ENCODE peak calls at places on chromosomes 11 and 22, in five cellular contexts. G, R, O, H and S are unnamed samples. For H3K36me3, the result is how much of the 10 kb centered on the place peaks cover.

GRCh38 chr11:117985953-117986887 is at the start of gene IL10RA:
- DNase-seq in H (no peak), R (peak), O (peak), G (peak), S (peak)

GRCh38 chr11:103529217-103529684 is 420.0 kb downstream of the DYNC2H1 start:
- DNase-seq in R (peak), H (peak), G (no peak), O (no peak), S (no peak)

GRCh38 chr22:23549198-23549595 is 30.9 kb downstream of the IGLL1 start:
- DNase-seq in G (no peak), O (no peak), H (no peak), R (no peak), S (no peak)

GRCh38 chr11:18000760-18001159 is 12.1 kb downstream of the SERGEF start:
- DNase-seq in O (no peak), R (no peak), G (no peak), H (no peak), S (no peak)

GRCh38 chr22:36741968-36742367 is 34.0 kb downstream of the IFT27 start:
- DNase-seq in O (peak), G (no peak), R (no peak), H (no peak), S (peak)

GRCh38 chr11:85750646-85751045 is 60.3 kb downstream of the SYTL2 start:
- DNase-seq in O (no peak), G (no peak), R (no peak), H (no peak), S (no peak)

GRCh38 chr22:19755145-19755710 is 5.3 kb upstream of the TBX1 start:
- DNase-seq in G (no peak), R (no peak), H (no peak), O (peak), S (no peak)

GRCh38 chr11:133047036-133047800 is 485.1 kb downstream of the OPCML start:
- DNase-seq in R (no peak), O (no peak), G (no peak), H (no peak), S (no peak)

GRCh38 chr11:57637626-57638004 is 12.1 kb downstream of the YPEL4 start:
- DNase-seq in H (no peak), O (peak), R (no peak), G (no peak), S (no peak)

GRCh38 chr11:46306296-46306853 is 28.9 kb downstream of the CREB3L1 start:
- DNase-seq in R (no peak), G (no peak), O (no peak), H (no peak), S (no peak)

DNA sequence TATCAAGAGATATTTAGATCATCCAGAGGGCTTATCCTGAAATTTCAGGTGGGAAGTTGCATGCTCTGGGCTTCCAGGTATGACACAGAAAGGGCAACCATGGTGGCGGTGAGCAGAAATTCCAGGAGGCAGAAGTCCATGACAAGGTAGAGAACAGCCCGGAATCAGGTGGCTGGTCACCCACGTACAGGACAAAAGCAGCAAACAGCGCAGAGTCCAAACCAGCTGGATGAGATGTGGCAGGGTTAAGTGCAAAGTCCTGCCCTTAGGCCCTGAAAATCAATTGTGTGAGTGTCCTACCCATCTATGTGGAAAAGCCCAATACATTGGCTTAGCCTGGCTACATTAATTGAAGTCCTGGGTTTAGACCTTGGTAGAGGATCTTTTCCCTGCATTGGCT is 11.6 kb downstream of the PPFIBP2 start:
- DNase-seq in H (no peak), R (no peak), O (no peak), G (no peak), S (no peak)
- H3K36me3 ChIP-seq in H (under half), R (under half), O (under half), G (under half), S (under half)

GRCh38 chr11:61473370-61474025 is 35.1 kb upstream of the LRRC10B start:
- DNase-seq in H (no peak), O (no peak), G (no peak), R (no peak), S (no peak)

GRCh38 chr11:61475433-61475832 is 33.1 kb upstream of the LRRC10B start:
- DNase-seq in G (no peak), H (no peak), O (no peak), R (no peak), S (no peak)

GRCh38 chr11:61472868-61473267 is 35.7 kb upstream of the LRRC10B start:
- DNase-seq in O (no peak), H (no peak), R (peak), G (no peak), S (no peak)

GRCh38 chr11:61472282-61472681 is 36.3 kb upstream of the LRRC10B start:
- DNase-seq in O (no peak), G (peak), R (peak), H (no peak), S (no peak)

DNA sequence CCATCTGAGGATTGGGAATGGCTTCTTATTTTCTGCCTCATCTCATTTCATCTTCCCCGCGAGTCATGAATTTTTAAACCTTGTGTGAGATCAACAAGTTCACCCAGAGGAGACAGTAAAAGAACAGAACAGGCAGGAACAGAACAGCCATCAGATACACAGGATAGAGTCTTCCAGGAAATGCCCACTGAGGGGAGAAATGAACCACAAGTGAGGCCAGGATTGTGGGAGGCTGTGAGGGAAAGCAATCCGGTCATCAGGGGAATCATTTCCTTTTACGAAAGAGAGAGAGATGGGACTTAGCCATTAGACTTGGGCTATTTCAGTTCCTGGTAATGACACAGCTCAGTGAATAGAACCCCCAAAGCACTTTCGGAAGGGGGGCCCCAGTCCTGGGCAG is 34.3 kb upstream of the LRRC10B start:
- DNase-seq in O (no peak), G (no peak), R (no peak), H (no peak), S (no peak)
- H3K4me3 ChIP-seq in O (no peak), G (no peak), R (no peak), H (no peak), S (no peak)

GRCh38 chr11:68430801-68431200 is 29.8 kb upstream of the PPP6R3 start:
- DNase-seq in R (no peak), G (no peak), O (no peak), H (no peak), S (no peak)

GRCh38 chr11:68432874-68433273 is 27.7 kb upstream of the PPP6R3 start:
- DNase-seq in R (no peak), O (no peak), H (no peak), G (no peak), S (no peak)

GRCh38 chr11:68431984-68432600 is 28.5 kb upstream of the PPP6R3 start:
- DNase-seq in O (no peak), H (no peak), R (no peak), G (no peak), S (no peak)

GRCh38 chr11:68430384-68430783 is 30.2 kb upstream of the PPP6R3 start:
- DNase-seq in G (no peak), H (no peak), R (no peak), O (no peak), S (no peak)

GRCh38 chr11:68429661-68430060 is 30.9 kb upstream of the PPP6R3 start:
- DNase-seq in G (no peak), O (no peak), R (no peak), H (no peak), S (no peak)
- H3K36me3 ChIP-seq in G (half or more), O (under half), R (half or more), H (under half), S (under half)

DNA sequence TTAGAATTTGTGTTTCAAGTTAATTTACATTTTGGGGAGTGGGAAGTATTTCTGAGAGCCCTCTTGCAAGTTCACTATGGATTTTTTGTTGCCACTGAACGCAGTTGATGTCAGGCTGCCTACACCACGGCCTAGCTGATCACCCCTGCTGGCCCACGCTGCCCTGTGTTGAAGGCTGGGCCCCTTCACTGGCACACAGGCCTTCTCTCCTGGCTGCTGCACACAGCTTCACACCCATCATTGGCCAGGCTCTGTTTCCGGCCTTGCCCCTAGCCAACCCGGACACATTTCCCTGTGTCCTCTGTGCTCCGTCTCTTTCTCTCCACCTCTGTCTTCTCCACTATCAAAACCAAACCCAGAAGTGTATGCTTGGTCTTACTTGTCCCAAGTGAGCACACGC is 121.1 kb downstream of the TBC1D22A start:
- DNase-seq in G (no peak), R (no peak), O (no peak), H (no peak), S (no peak)
- H3K4me3 ChIP-seq in G (no peak), R (no peak), O (no peak), H (no peak), S (no peak)

GRCh38 chr22:50278461-50278860 is 8.3 kb upstream of the MAPK11 start:
- DNase-seq in R (no peak), O (no peak), G (no peak), H (no peak), S (no peak)
- H3K36me3 ChIP-seq in R (half or more), O (under half), G (half or more), H (under half), S (under half)